ENCODE peak calls at places on chromosome 7, in ten cellular contexts. V is heart left ventricle, L is B cell, M is lower lobe of right lung, G is IMR-90, S is WTC11, C is mammary epithelial cell, Q is left lung, O is left ventricle myocardium inferior, B is epithelial cell of esophagus. K is an unnamed sample.

GRCh38 chr7:26684447-26684846 is 179.9 kb downstream of the SKAP2 start:
- DNase-seq in M (no peak), V (no peak), Q (no peak), O (no peak), C (no peak), B (no peak), G (peak), S (no peak), L (no peak), K (no peak)

GRCh38 chr7:131327049-131327625 is 539 bp upstream of the MKLN1 start:
- DNase-seq in V (peak), G (peak), Q (peak), M (peak), C (peak), O (no peak), B (peak), S (no peak), L (peak), K (no peak)

GRCh38 chr7:105719919-105720318 is 138.6 kb upstream of the EFCAB10 start:
- DNase-seq in O (no peak), Q (no peak), G (no peak), C (no peak), B (no peak), S (no peak), L (no peak), V (no peak), M (no peak), K (no peak)

GRCh38 chr7:4226166-4226857 is 455.8 kb upstream of the FOXK1 start:
- DNase-seq in S (peak), C (no peak), G (no peak), B (no peak), M (no peak), L (no peak), V (no peak), Q (no peak), O (no peak), K (no peak)

GRCh38 chr7:25854608-25855497 is 297.1 kb upstream of the NFE2L3 start:
- DNase-seq in B (peak), Q (no peak), V (no peak), O (no peak), M (no peak), S (peak), C (peak), G (peak), L (no peak), K (no peak)

GRCh38 chr7:155553871-155554270 is 7.5 kb upstream of the CNPY1 start:
- DNase-seq in L (no peak), O (no peak), Q (no peak), B (no peak), C (no peak), V (peak), G (no peak), M (no peak), S (no peak), K (no peak)

GRCh38 chr7:142033154-142033553 is 37.5 kb downstream of the MGAM start:
- DNase-seq in C (no peak), V (no peak), G (no peak), L (no peak), Q (no peak), B (no peak), S (no peak), M (no peak), O (no peak), K (no peak)

GRCh38 chr7:26090927-26091519 is 61.0 kb upstream of the NFE2L3 start:
- DNase-seq in O (no peak), V (no peak), M (no peak), B (peak), C (peak), L (no peak), G (peak), Q (no peak), S (no peak), K (no peak)

DNA sequence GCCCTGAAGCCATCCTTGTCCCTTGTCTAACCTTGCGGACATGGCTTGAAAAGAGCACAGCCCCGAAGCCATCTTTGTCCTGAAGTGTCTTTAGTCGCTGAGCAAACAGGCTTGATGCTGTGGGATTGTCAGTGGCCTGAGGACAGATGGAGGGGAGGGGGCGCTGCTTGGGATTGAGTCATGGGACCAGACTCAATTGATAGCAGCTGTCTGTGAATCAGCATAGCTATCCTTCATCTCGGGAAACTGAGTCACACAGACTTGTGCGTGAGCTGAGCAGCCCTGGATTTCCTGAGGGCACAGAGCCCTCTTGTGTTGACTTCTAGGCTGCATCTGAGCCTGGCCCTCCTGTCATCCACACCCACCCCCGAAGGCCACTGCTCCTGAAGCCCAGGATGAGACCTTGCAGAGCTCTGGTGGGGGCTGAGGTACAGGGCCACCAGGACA is 14.4 kb downstream of the MYO1G start:
- DNase-seq in O (no peak), S (peak), L (peak), V (no peak), M (no peak), Q (no peak), B (peak), G (peak), C (no peak), K (no peak)
- TF ChIP-seq CTCF in O (no peak), S (no peak), L (no peak), V (no peak), M (no peak), Q (no peak), B (peak), G (peak), C (peak), K (peak)

DNA sequence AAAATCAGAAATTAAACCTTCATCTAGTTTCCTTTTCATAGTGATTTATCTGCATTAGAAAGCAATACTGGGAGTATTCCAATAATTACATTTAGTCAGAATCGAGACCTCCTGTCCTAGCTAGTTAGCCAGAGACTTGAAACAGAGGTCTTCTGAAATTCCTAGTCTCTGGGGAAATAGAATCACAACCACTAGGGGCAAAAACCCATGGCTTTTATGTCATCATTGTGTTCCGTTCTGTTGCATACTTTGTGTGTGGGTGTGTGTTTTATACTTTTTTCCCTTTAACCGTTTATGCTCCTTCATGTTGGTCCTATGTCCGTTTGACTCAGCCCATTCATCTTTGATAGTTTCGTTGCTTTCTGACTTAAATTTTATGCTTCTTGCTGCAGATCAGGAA is 79.8 kb downstream of the RALA start:
- DNase-seq in L (no peak), O (no peak), S (no peak), M (no peak), C (no peak), V (no peak), B (no peak), G (peak), Q (no peak), K (no peak)
- TF ChIP-seq CTCF in L (no peak), O (no peak), S (no peak), M (peak), C (peak), V (no peak), B (peak), G (peak), Q (no peak), K (no peak)

DNA sequence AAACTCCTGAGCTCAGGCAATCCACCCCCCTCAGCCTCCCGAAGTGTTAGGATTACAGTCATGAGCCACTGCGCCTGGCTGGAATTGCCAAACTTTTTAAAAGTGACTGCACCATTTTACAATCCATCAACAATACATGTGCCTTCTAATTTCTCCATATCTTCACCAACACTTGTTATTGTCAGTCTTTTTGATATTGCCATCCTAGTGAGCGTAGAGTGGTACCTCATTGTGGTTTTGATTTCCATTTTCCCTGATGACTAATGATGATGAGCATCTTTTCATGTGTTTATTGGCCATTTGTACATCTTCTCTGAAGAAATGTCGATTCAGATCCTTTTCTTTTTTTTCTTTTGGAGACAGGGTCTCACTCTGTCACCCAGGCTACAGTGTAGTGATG is 21.7 kb upstream of the STRIP2 start:
- DNase-seq in G (no peak), C (no peak), M (no peak), Q (no peak), L (no peak), O (no peak), B (no peak), S (no peak), V (no peak), K (no peak)
- TF ChIP-seq CTCF in G (no peak), C (no peak), M (no peak), Q (no peak), L (no peak), O (no peak), B (no peak), S (no peak), V (no peak), K (no peak)

GRCh38 chr7:30159698-30160143 is 24.9 kb downstream of the MTURN start:
- DNase-seq in V (peak), M (peak), S (no peak), O (no peak), L (no peak), B (peak), G (peak), C (peak), Q (peak), K (peak)
- TF ChIP-seq CTCF in V (no peak), M (no peak), S (no peak), O (peak), L (no peak), B (peak), G (peak), C (no peak), Q (no peak), K (no peak)

GRCh38 chr7:101838837-101839483 is 21.5 kb downstream of the CUX1 start:
- DNase-seq in C (no peak), G (no peak), B (no peak), V (no peak), L (no peak), O (no peak), S (peak), Q (peak), M (no peak), K (no peak)
- TF ChIP-seq CTCF in C (no peak), G (no peak), B (no peak), V (no peak), L (no peak), O (no peak), S (no peak), Q (no peak), M (no peak), K (no peak)

GRCh38 chr7:133051066-133051465 is 30.8 kb downstream of the CHCHD3 start:
- DNase-seq in C (no peak), S (no peak), G (peak), Q (no peak), V (no peak), B (no peak), L (peak), M (no peak), O (no peak), K (no peak)
- TF ChIP-seq CTCF in C (no peak), S (no peak), G (peak), Q (peak), V (peak), B (no peak), L (peak), M (peak), O (peak), K (no peak)